ENCODE peak calls at places on chromosomes 13 and 19, in nine cellular contexts. Q is PC-3, X is astrocyte of the spinal cord, K is adrenal gland, U is NB4, B is GM10248, I is AG04450, A is fibroblast of lung, S is right lobe of liver. L is an unnamed sample.

GRCh38 chr13:31461923-31462322 is 262.1 kb downstream of the B3GLCT start:
- DNase-seq in A (no peak), X (no peak), B (no peak), S (no peak), Q (no peak), U (no peak), I (no peak), K (no peak), L (no peak)

GRCh38 chr13:109833071-109833470 is 46.7 kb upstream of the IRS2 start:
- DNase-seq in I (no peak), X (no peak), S (no peak), A (no peak), B (no peak), K (no peak), U (no peak), Q (no peak), L (no peak)

GRCh38 chr19:3556978-3557460 is 367 bp downstream of the MFSD12 start:
- DNase-seq in B (no peak), A (peak; percentile 42), Q (peak; percentile 45), U (peak; percentile 55), X (no peak), S (peak; percentile 58), K (peak; percentile 59), I (no peak), L (peak; percentile 88)

GRCh38 chr19:52214241-52214640 is 24.4 kb downstream of the PPP2R1A start:
- DNase-seq in U (no peak), Q (peak; percentile 31), A (peak; percentile 28), X (no peak), S (no peak), B (no peak), I (no peak), K (no peak), L (no peak)

GRCh38 chr13:107450426-107450825 is 764.9 kb downstream of the LIG4 start:
- DNase-seq in I (no peak), U (no peak), X (no peak), A (peak; percentile 33), Q (no peak), B (no peak), K (no peak), S (no peak), L (no peak)

GRCh38 chr19:15466851-15467733 is 2.7 kb upstream of the RASAL3 start:
- DNase-seq in K (no peak), A (peak; percentile 79), U (peak; percentile 83), S (no peak), I (peak; percentile 32), Q (peak; percentile 89), B (no peak), X (peak; percentile 44), L (no peak)

GRCh38 chr19:12521996-12522395 is 29.3 kb downstream of the ZNF564 start:
- DNase-seq in I (no peak), S (no peak), K (no peak), A (no peak), Q (no peak), U (peak; percentile 30), B (no peak), X (no peak), L (no peak)

GRCh38 chr13:23380534-23380933 is 53.0 kb downstream of the SACS start:
- DNase-seq in X (no peak), K (no peak), B (no peak), I (no peak), S (no peak), U (no peak), A (peak; percentile 45), Q (no peak), L (no peak)

GRCh38 chr19:10026744-10027143 is 13.5 kb downstream of the RDH8 start:
- DNase-seq in S (no peak), A (no peak), K (no peak), Q (no peak), U (no peak), X (no peak), I (no peak), B (no peak), L (no peak)

GRCh38 chr13:107767119-107767518 is 448.2 kb downstream of the LIG4 start:
- DNase-seq in U (no peak), Q (peak; percentile 38), B (no peak), A (no peak), K (no peak), S (no peak), X (no peak), I (no peak), L (no peak)

DNA sequence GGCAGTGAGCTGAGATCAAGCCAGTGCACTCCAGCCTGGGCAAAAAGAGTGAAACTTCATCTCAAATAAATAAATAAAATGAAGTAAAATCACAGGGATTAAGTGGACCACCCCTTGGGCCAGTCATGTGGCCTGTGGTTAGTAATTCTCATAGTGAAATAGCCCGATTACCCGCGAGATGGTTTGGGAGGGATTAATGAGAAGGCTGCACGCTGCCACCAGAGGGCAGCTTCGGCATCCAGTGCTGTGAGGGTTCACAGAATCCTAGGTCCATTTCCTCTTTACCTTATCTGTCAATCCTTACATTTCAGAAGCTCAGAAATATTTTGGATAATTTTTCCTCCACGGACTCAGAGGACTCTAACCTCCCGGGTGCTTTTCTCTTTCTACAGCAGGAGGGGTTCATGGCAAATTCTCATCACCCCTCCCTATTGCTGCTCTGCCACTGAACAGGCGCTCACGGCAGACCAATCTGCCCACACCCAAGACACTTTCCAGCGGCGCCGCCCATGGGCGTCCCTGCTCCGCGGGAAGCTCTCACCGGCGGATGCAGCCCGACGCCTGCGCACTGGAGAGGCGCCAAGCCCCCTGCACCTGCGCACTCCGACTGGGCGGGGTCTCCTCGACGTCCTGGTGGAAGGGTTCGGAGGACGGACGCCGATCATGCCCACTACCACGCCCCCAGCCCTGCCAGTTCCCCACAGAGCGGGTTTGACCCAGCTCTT is 11.0 kb downstream of the ZNF835 start:
- DNase-seq in Q (no peak), I (no peak), K (peak; percentile 28), A (no peak), S (no peak), X (no peak), U (no peak), B (no peak), L (peak; percentile 77)
- TF ChIP-seq CTCF in Q (no peak), I (no peak), K (peak; percentile 40), A (no peak), S (peak; percentile 21), X (no peak), U (peak; percentile 25), B (no peak), L (no peak)

GRCh38 chr13:27977476-27978300 is 8.6 kb upstream of the CDX2 start:
- DNase-seq in B (no peak), U (no peak), A (no peak), X (no peak), K (no peak), I (no peak), S (no peak), Q (no peak), L (no peak)
- TF ChIP-seq CTCF in B (no peak), U (no peak), A (no peak), X (no peak), K (no peak), I (no peak), S (no peak), Q (no peak), L (no peak)

DNA sequence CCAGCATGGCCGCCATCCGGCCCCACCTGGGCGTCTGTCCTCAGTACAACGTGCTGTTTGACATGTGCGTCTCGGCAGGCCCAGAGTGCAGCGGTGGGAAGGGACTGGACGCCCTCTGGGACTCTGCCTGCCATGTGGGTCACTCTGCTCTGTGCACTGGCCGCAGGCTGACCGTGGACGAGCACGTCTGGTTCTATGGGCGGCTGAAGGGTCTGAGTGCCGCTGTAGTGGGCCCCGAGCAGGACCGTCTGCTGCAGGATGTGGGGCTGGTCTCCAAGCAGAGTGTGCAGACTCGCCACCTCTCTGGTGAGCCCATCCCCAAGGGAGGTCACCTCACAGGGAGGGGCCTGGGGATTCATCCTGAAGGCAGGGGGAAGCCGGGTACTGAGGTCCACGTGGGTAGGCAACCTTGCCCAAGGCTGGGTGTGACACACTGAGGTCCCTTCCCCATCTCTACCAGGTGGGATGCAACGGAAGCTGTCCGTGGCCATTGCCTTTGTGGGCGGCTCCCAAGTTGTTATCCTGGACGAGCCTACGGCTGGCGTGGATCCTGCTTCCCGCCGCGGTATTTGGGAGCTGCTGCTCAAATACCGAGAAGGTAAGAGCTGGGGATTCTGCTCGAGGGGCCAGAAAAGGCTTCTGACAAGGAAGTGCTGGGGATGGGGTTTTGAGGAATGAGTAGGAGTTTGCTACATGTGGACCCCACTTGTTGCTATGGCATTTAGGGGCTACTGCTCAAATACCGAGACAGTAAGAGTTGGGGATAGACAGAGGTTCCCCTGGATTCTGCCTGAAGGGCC is 11.3 kb downstream of the ABCA7 start:
- DNase-seq in Q (no peak), B (no peak), U (no peak), K (no peak), A (no peak), X (no peak), I (no peak), S (peak; percentile 45), L (no peak)
- TF ChIP-seq CTCF in Q (no peak), B (no peak), U (no peak), K (no peak), A (no peak), X (no peak), I (no peak), S (no peak), L (no peak)

GRCh38 chr19:840519-841206 is at the start of gene PRTN3:
- DNase-seq in A (no peak), K (no peak), U (peak; percentile 85), X (no peak), I (no peak), B (no peak), Q (no peak), S (no peak), L (peak; percentile 86)

GRCh38 chr19:845707-846481 is 5.1 kb downstream of the PRTN3 start:
- DNase-seq in Q (no peak), I (no peak), S (no peak), X (no peak), U (no peak), B (no peak), K (no peak), A (no peak), L (peak; percentile 73)

GRCh38 chr19:844300-844971 is 3.6 kb downstream of the PRTN3 start:
- DNase-seq in B (no peak), S (no peak), Q (no peak), K (no peak), I (no peak), U (no peak), A (no peak), X (no peak), L (no peak)

GRCh38 chr19:843836-844299 is 3.1 kb downstream of the PRTN3 start:
- DNase-seq in S (no peak), K (no peak), B (no peak), U (no peak), A (no peak), X (no peak), I (no peak), Q (no peak), L (no peak)

DNA sequence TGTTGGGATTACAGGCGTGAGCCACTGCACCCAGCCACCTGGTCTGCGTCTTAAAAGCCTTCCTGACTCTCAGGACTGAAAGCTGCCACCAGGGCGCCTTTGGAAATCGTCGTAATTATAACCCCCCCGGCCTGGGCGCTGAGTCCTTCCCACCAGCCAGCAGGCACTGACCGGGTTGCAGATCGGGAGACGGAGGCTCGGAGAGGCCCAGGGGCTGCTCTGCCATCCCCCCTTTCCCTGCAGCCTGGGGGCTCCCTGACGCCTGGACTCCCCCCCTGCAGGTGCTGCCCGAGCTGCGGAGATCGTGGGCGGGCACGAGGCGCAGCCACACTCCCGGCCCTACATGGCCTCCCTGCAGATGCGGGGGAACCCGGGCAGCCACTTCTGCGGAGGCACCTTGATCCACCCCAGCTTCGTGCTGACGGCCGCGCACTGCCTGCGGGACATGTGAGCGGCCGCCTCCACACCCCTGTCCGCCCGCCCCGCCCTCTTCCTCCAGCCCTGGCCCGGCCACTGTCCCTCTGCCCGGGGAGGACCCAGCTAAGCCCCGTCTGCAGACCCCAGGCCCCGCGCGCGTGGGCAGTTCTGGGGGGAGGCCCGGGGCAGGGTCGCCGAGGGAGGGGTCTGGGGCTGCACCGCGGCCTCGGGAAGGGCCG is 2.5 kb downstream of the PRTN3 start:
- DNase-seq in A (no peak), S (no peak), B (no peak), U (peak; percentile 66), X (no peak), I (no peak), Q (peak; percentile 31), K (peak; percentile 53), L (no peak)
- TF ChIP-seq CTCF in A (no peak), S (no peak), B (no peak), U (no peak), X (no peak), I (peak; percentile 5), Q (no peak), K (no peak), L (no peak)

L was measured in left lung.